ENCODE peak calls at places on chromosomes 7 and 10, in six cellular contexts. One of them, this sample, is unnamed.

GRCh38 chr10:86337121-86337601 is 29.4 kb downstream of the GRID1 start:
- DNase-seq in fibroblast of mammary gland: no peak
- DNase-seq in body of pancreas: no peak
- DNase-seq in pancreas: no peak
- DNase-seq in testis: no peak
- DNase-seq in endothelial cell of umbilical vein: no peak
- DNase-seq in this sample: no peak

GRCh38 chr10:14074062-14074884 is 256.5 kb downstream of the FRMD4A start:
- DNase-seq in body of pancreas: peak; percentile 93
- DNase-seq in testis: peak; percentile 43
- DNase-seq in fibroblast of mammary gland: peak; percentile 100
- DNase-seq in pancreas: peak; percentile 85
- DNase-seq in endothelial cell of umbilical vein: peak; percentile 98
- DNase-seq in this sample: peak; percentile 100

GRCh38 chr10:85043207-85043606 is 714.8 kb downstream of the CCSER2 start:
- DNase-seq in pancreas: no peak
- DNase-seq in testis: no peak
- DNase-seq in endothelial cell of umbilical vein: no peak
- DNase-seq in fibroblast of mammary gland: no peak
- DNase-seq in body of pancreas: no peak
- DNase-seq in this sample: no peak

GRCh38 chr7:33649476-33650441 is 255.6 kb upstream of the BMPER start:
- DNase-seq in body of pancreas: no peak
- DNase-seq in testis: no peak
- DNase-seq in pancreas: no peak
- DNase-seq in endothelial cell of umbilical vein: no peak
- DNase-seq in fibroblast of mammary gland: peak; percentile 9
- DNase-seq in this sample: no peak

GRCh38 chr7:30984359-30985107 is 20.8 kb downstream of the GHRHR start:
- DNase-seq in pancreas: no peak
- DNase-seq in fibroblast of mammary gland: peak; percentile 72
- DNase-seq in body of pancreas: no peak
- DNase-seq in endothelial cell of umbilical vein: peak; percentile 43
- DNase-seq in testis: no peak
- DNase-seq in this sample: peak; percentile 5

GRCh38 chr10:51272580-51272979 is 198.3 kb downstream of the PRKG1 start:
- DNase-seq in pancreas: no peak
- DNase-seq in fibroblast of mammary gland: peak; percentile 73
- DNase-seq in body of pancreas: no peak
- DNase-seq in endothelial cell of umbilical vein: no peak
- DNase-seq in testis: peak; percentile 20
- DNase-seq in this sample: peak; percentile 49

GRCh38 chr7:71735961-71736556 is 604.1 kb downstream of the GALNT17 start:
- DNase-seq in body of pancreas: peak; percentile 75
- DNase-seq in pancreas: peak; percentile 75
- DNase-seq in fibroblast of mammary gland: peak; percentile 66
- DNase-seq in endothelial cell of umbilical vein: peak; percentile 24
- DNase-seq in testis: peak; percentile 91
- DNase-seq in this sample: peak; percentile 28

GRCh38 chr7:135960709-135961451 is 16.3 kb downstream of the MTPN start:
- DNase-seq in body of pancreas: no peak
- DNase-seq in testis: no peak
- DNase-seq in fibroblast of mammary gland: no peak
- DNase-seq in endothelial cell of umbilical vein: no peak
- DNase-seq in pancreas: no peak
- DNase-seq in this sample: no peak

GRCh38 chr7:31948041-31948440 is 122.2 kb downstream of the PDE1C start:
- DNase-seq in testis: no peak
- DNase-seq in endothelial cell of umbilical vein: no peak
- DNase-seq in body of pancreas: peak; percentile 34
- DNase-seq in pancreas: peak; percentile 14
- DNase-seq in fibroblast of mammary gland: peak; percentile 83
- DNase-seq in this sample: peak; percentile 54

GRCh38 chr10:79940431-79940830 is 8.5 kb downstream of the SFTPD start:
- DNase-seq in body of pancreas: no peak
- DNase-seq in endothelial cell of umbilical vein: no peak
- DNase-seq in pancreas: no peak
- DNase-seq in testis: peak; percentile 8
- DNase-seq in fibroblast of mammary gland: no peak
- DNase-seq in this sample: no peak

GRCh38 chr7:55046582-55047347 is 27.9 kb downstream of the EGFR start:
- DNase-seq in fibroblast of mammary gland: no peak
- DNase-seq in body of pancreas: no peak
- DNase-seq in pancreas: no peak
- DNase-seq in testis: no peak
- DNase-seq in endothelial cell of umbilical vein: no peak
- DNase-seq in this sample: no peak

GRCh38 chr10:21495002-21495685 is 30.3 kb downstream of the SKIDA1 start:
- DNase-seq in pancreas: no peak
- DNase-seq in fibroblast of mammary gland: peak; percentile 25
- DNase-seq in body of pancreas: no peak
- DNase-seq in endothelial cell of umbilical vein: peak; percentile 41
- DNase-seq in testis: peak; percentile 32
- DNase-seq in this sample: no peak

DNA sequence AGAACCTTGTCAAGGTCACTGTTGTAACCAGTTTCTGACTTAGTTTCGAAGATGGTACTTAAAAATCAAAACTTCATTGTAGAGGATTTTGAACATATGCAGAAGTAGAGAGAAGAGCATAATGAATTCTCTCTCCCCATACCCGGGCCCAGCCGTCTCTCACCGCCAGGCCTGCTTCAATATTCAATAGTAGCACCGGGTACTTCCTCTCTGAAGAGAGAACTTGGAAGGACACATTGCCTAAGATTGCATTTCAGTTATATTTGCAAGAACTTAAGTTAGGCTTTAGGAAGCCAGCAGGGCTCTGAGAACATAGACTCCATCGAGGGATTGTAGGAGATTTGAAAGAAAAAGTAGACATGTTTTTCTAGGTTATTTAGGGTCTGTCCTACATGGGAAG is 19.1 kb downstream of the LMTK2 start:
- DNase-seq in fibroblast of mammary gland: no peak
- DNase-seq in body of pancreas: no peak
- DNase-seq in testis: no peak
- DNase-seq in endothelial cell of umbilical vein: no peak
- DNase-seq in pancreas: no peak
- DNase-seq in this sample: no peak
- TF ChIP-seq CTCF in fibroblast of mammary gland: no peak
- TF ChIP-seq CTCF in body of pancreas: no peak
- TF ChIP-seq CTCF in testis: no peak
- TF ChIP-seq CTCF in endothelial cell of umbilical vein: no peak
- TF ChIP-seq CTCF in pancreas: no peak
- TF ChIP-seq CTCF in this sample: no peak

GRCh38 chr10:31157125-31157983 is 125.7 kb upstream of the ZNF438 start:
- DNase-seq in pancreas: no peak
- DNase-seq in endothelial cell of umbilical vein: no peak
- DNase-seq in fibroblast of mammary gland: peak; percentile 90
- DNase-seq in body of pancreas: peak; percentile 41
- DNase-seq in testis: peak; percentile 74
- DNase-seq in this sample: no peak
- H3K4me3 ChIP-seq in pancreas: no peak overlapping the region
- H3K4me3 ChIP-seq in endothelial cell of umbilical vein: no peak overlapping the region
- H3K4me3 ChIP-seq in fibroblast of mammary gland: no peak overlapping the region
- H3K4me3 ChIP-seq in body of pancreas: no peak overlapping the region
- H3K4me3 ChIP-seq in testis: no peak overlapping the region
- H3K4me3 ChIP-seq in this sample: no peak overlapping the region

DNA sequence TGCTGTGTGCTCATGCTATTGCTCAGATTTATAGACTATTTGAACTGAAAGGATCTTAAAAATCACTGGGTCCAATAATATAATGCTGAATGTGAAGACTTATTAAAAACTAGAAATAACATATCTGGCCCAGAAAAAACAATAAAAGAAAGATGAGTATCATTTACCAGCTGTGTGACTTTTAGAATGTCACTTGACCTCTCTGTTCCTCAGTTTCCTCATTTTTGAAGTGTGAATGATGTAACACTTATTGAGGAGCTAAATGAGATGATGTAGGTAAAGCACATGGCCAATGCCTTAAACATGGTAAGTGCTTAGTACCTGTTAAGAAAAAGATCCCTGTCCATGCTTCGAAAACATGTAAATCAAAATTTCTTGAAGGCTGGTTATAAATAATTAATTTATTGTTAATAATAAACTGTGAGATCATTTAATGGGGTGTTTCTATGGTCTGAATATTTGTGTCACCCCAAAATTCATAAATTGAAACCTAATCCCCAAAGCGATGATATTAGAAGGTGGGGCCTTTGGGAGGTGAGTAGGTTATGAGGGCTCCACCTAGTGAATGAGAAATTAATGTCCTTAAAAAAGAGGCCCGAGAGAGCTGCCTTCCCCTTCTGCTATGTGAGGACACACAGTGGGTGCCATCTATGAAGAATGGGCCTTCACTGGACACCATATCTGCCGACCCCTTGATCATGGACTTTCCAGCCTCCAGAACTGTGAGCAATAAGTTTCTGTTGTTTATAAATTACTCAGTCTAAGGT is 13.0 kb downstream of the DNTT start:
- DNase-seq in endothelial cell of umbilical vein: no peak
- DNase-seq in pancreas: no peak
- DNase-seq in fibroblast of mammary gland: no peak
- DNase-seq in testis: no peak
- DNase-seq in body of pancreas: no peak
- DNase-seq in this sample: no peak
- TF ChIP-seq CTCF in endothelial cell of umbilical vein: no peak
- TF ChIP-seq CTCF in pancreas: no peak
- TF ChIP-seq CTCF in fibroblast of mammary gland: no peak
- TF ChIP-seq CTCF in testis: no peak
- TF ChIP-seq CTCF in body of pancreas: no peak
- TF ChIP-seq CTCF in this sample: no peak

DNA sequence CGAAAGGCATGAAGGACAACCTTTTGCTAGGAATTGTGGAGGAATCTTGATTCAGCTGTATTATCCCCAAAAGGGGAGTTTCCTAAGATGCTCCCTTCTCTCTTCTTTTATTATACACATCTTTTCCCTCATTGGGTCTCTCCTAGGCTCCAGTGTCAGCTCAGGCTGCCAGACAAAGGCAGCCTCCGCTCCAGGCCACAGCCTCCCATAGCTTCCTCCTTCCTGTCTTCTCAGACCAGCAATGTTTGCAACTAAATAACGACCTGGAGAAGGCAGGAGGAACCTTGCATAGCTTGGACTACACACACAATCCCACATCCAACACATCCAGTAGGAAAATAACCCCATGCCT is 12.3 kb downstream of the SFXN3 start:
- DNase-seq in endothelial cell of umbilical vein: no peak
- DNase-seq in pancreas: no peak
- DNase-seq in fibroblast of mammary gland: peak; percentile 15
- DNase-seq in body of pancreas: no peak
- DNase-seq in testis: peak; percentile 29
- DNase-seq in this sample: no peak
- H3K4me3 ChIP-seq in endothelial cell of umbilical vein: peak overlapping the region; percentile 50
- H3K4me3 ChIP-seq in pancreas: peak overlapping the region; percentile 26
- H3K4me3 ChIP-seq in fibroblast of mammary gland: peak overlapping the region; percentile 58
- H3K4me3 ChIP-seq in body of pancreas: no peak overlapping the region
- H3K4me3 ChIP-seq in testis: peak overlapping the region; percentile 41
- H3K4me3 ChIP-seq in this sample: peak overlapping the region; percentile 44

DNA sequence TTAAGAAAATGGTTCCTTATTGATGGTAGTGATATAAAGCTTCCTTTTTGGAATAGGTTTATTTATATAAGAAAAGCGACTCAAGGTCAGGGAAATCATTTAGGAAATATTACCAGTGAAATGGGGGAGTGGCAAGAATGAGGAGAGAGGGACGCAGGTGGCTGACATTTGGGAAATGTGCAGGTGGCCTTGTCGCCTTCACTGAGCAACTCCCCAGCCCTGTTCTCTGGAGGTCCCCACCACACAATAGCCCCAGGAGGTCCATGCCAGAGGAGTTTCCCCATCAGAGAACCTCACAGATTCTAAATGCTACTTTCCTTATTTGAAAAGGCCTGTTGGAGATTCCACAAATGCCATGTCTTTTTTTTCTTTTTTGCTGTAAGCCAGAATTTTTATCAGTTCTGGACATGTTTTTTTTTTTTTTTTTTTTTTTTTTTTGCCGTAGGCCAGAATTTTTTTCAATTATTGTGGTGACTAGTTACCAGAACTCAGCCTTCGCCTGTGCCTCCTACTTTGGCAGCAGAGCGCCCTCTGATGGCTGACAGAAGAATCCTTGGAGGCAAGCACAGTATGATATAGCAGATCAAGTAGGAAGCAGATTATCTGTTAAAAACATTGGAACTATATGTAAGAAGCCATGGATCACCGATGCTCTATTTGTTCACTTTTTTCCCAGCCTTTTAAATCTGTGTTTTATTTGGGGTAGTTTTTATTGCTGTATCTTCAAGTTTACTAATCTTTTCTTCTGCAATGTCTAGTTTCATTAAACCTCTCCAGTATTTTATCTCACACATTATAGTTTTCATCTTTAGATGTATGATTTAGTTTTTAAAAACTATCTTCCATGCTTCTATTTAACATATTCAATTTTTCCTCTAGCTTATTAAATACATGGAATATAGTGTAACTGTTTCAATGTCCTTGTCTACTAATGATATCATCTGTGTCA is 18.6 kb downstream of the OPALIN start:
- DNase-seq in pancreas: peak; percentile 81
- DNase-seq in testis: peak; percentile 72
- DNase-seq in body of pancreas: peak; percentile 84
- DNase-seq in endothelial cell of umbilical vein: peak; percentile 53
- DNase-seq in fibroblast of mammary gland: peak; percentile 67
- DNase-seq in this sample: peak; percentile 23
- TF ChIP-seq CTCF in pancreas: peak; percentile 58
- TF ChIP-seq CTCF in testis: peak; percentile 28
- TF ChIP-seq CTCF in body of pancreas: peak; percentile 71
- TF ChIP-seq CTCF in endothelial cell of umbilical vein: peak; percentile 77
- TF ChIP-seq CTCF in fibroblast of mammary gland: peak; percentile 78
- TF ChIP-seq CTCF in this sample: peak; percentile 79

DNA sequence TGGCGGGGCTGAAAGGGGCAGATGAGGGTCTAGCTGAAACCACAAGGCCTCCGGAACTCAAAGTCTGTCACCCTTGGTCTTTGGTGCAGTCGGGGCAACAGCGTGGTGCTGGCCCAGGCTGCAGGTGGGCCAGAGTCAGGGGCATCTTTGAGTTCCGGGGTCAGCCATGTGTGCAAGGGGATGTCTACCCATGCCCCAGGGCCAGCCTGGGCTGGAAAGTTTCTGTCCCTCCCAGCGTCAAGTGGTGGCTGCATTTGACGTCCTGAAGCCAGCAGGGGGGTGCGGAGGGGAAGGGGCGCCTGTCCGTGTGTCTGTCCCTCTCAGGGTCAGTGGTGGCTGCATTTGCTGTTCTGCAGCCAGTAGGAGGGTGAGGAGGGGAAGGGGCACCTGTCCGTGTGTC is 670 bp downstream of the BRAT1 start:
- DNase-seq in endothelial cell of umbilical vein: peak; percentile 6
- DNase-seq in pancreas: no peak
- DNase-seq in fibroblast of mammary gland: no peak
- DNase-seq in testis: no peak
- DNase-seq in body of pancreas: no peak
- DNase-seq in this sample: no peak
- H3K4me3 ChIP-seq in endothelial cell of umbilical vein: peak overlapping the region; percentile 46
- H3K4me3 ChIP-seq in pancreas: peak overlapping the region; percentile 74
- H3K4me3 ChIP-seq in fibroblast of mammary gland: peak overlapping the region; percentile 68
- H3K4me3 ChIP-seq in testis: peak overlapping the region; percentile 87
- H3K4me3 ChIP-seq in body of pancreas: peak overlapping the region; percentile 55
- H3K4me3 ChIP-seq in this sample: peak overlapping the region; percentile 48

DNA sequence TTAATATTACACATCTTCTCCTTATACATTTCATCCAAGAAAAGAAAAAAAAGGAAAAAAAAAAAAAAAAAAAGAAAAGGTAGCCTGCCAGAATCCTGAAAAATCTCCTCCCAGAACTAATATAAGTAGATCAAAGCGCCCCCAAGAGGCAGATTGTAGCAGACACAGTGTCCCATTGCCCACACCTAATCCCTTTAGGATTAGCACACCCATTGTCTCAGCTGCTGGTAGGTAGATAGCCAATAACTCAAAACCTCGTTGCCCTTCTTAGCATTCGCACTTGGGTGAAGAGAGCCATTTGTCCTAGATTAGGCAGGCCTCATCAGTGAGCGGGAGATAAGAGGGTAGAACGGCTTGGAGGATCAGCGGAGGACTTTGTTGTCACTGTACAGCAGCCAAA is 100.2 kb upstream of the SORCS1 start:
- DNase-seq in body of pancreas: no peak
- DNase-seq in testis: peak; percentile 69
- DNase-seq in endothelial cell of umbilical vein: no peak
- DNase-seq in pancreas: no peak
- DNase-seq in fibroblast of mammary gland: no peak
- DNase-seq in this sample: no peak
- TF ChIP-seq CTCF in body of pancreas: no peak
- TF ChIP-seq CTCF in testis: no peak
- TF ChIP-seq CTCF in endothelial cell of umbilical vein: no peak
- TF ChIP-seq CTCF in pancreas: no peak
- TF ChIP-seq CTCF in fibroblast of mammary gland: no peak
- TF ChIP-seq CTCF in this sample: no peak